ENCODE peak calls at places on chromosomes 6 and 20, in ten cellular contexts. A, T, N, B, S, F, K, X, Y and P are unnamed samples. For H3K36me3, the result is how much of the 10 kb centered on the place peaks cover.

GRCh38 chr6:26165261-26165790 is 78.1 kb downstream of the HFE start:
- DNase-seq in Y (no peak), X (peak), F (no peak), N (no peak), A (no peak), T (no peak), K (no peak), B (no peak), S (no peak), P (no peak)

GRCh38 chr6:21918081-21918480 is 324.5 kb downstream of the SOX4 start:
- DNase-seq in B (no peak), X (no peak), S (no peak), Y (no peak), K (no peak), A (no peak), F (no peak), T (peak), N (no peak), P (no peak)

GRCh38 chr6:70310063-70310694 is 7.3 kb upstream of the COL9A1 start:
- DNase-seq in Y (peak), S (no peak), A (no peak), X (no peak), T (peak), K (no peak), N (peak), F (no peak), B (no peak), P (no peak)

GRCh38 chr6:45687570-45687969 is 309.8 kb upstream of the SUPT3H start:
- DNase-seq in K (no peak), Y (no peak), T (no peak), N (peak), A (no peak), S (no peak), B (no peak), X (no peak), F (no peak), P (peak)

GRCh38 chr20:18686696-18687095 is 98.8 kb downstream of the DTD1 start:
- DNase-seq in Y (no peak), S (no peak), X (no peak), B (no peak), A (no peak), K (no peak), F (no peak), T (peak), N (no peak), P (no peak)

GRCh38 chr6:164072240-164072666 is 657.7 kb downstream of the QKI start:
- DNase-seq in F (no peak), X (no peak), T (no peak), S (no peak), N (no peak), K (no peak), B (no peak), A (no peak), Y (no peak), P (no peak)

GRCh38 chr6:88442731-88443130 is 276.6 kb upstream of the CNR1 start:
- DNase-seq in F (no peak), N (no peak), A (no peak), X (no peak), Y (no peak), S (no peak), T (no peak), B (no peak), K (no peak), P (no peak)

GRCh38 chr20:17161661-17162410 is 65.0 kb upstream of the PCSK2 start:
- DNase-seq in K (no peak), F (no peak), N (no peak), A (no peak), S (no peak), Y (no peak), T (no peak), X (no peak), B (no peak), P (no peak)

GRCh38 chr6:86147311-86147710 is 504.6 kb upstream of the SYNCRIP start:
- DNase-seq in T (no peak), S (no peak), A (no peak), B (no peak), N (no peak), K (no peak), Y (no peak), F (no peak), X (no peak), P (no peak)

GRCh38 chr20:40868568-40869223 is 159.9 kb upstream of the TOP1 start:
- DNase-seq in A (no peak), T (no peak), B (no peak), X (no peak), S (peak), K (no peak), Y (no peak), F (no peak), N (peak), P (no peak)

GRCh38 chr6:127289934-127290333 is 23.3 kb downstream of the RNF146 start:
- DNase-seq in T (no peak), K (no peak), F (no peak), Y (no peak), A (peak), X (no peak), B (no peak), N (no peak), S (no peak), P (no peak)

GRCh38 chr20:45433316-45433715 is 17.4 kb downstream of the PIGT start:
- DNase-seq in Y (peak), F (no peak), T (no peak), N (peak), A (no peak), B (peak), S (no peak), K (no peak), X (no peak), P (no peak)

GRCh38 chr6:53857318-53858094 is 62.7 kb downstream of the LRRC1 start:
- DNase-seq in F (no peak), T (peak), A (no peak), K (no peak), B (no peak), N (peak), X (no peak), Y (no peak), S (no peak), P (no peak)

GRCh38 chr6:163861627-163862026 is 447.1 kb downstream of the QKI start:
- DNase-seq in S (no peak), X (no peak), F (no peak), T (no peak), B (no peak), Y (no peak), A (no peak), K (no peak), N (no peak), P (no peak)

GRCh38 chr6:116099036-116099435 is 1.6 kb upstream of the NT5DC1 start:
- DNase-seq in B (no peak), K (no peak), F (no peak), Y (no peak), N (no peak), A (no peak), X (no peak), S (no peak), T (no peak), P (no peak)

GRCh38 chr6:7542878-7543394 is 1.5 kb downstream of the DSP start:
- DNase-seq in Y (peak), X (peak), N (peak), F (peak), B (peak), A (peak), T (peak), K (peak), S (peak), P (no peak)

GRCh38 chr6:43717822-43718221 is 30.2 kb upstream of the MRPS18A start:
- DNase-seq in T (no peak), B (peak), S (no peak), A (no peak), F (no peak), K (no peak), X (no peak), N (no peak), Y (no peak), P (no peak)

GRCh38 chr6:28220164-28221133 is 4.6 kb upstream of the ZSCAN9 start:
- DNase-seq in F (no peak), T (no peak), Y (no peak), X (no peak), S (no peak), A (no peak), B (no peak), N (peak), K (no peak), P (no peak)

GRCh38 chr6:68343901-68344300 is 291.2 kb upstream of the ADGRB3 start:
- DNase-seq in F (no peak), N (peak), B (no peak), Y (peak), K (no peak), X (no peak), T (no peak), A (no peak), S (no peak), P (no peak)

GRCh38 chr20:37680420-37680819 is 13.4 kb upstream of the CTNNBL1 start:
- DNase-seq in N (peak), K (no peak), X (no peak), B (no peak), F (no peak), S (no peak), A (no peak), Y (no peak), T (no peak), P (no peak)

GRCh38 chr20:51659491-51660050 is 108.6 kb downstream of the ATP9A start:
- DNase-seq in Y (no peak), X (no peak), K (no peak), A (no peak), B (no peak), N (no peak), T (no peak), F (no peak), S (no peak), P (no peak)

GRCh38 chr6:110703906-110704594 is 111.2 kb downstream of the CDK19 start:
- DNase-seq in N (no peak), X (no peak), T (no peak), S (no peak), K (no peak), Y (no peak), F (no peak), A (no peak), B (no peak), P (no peak)

GRCh38 chr20:2335096-2335495 is 39.3 kb downstream of the TGM3 start:
- DNase-seq in A (no peak), S (no peak), Y (no peak), X (no peak), N (no peak), K (no peak), F (no peak), T (no peak), B (no peak), P (no peak)

GRCh38 chr6:153392156-153392555 is 261.1 kb upstream of the RGS17 start:
- DNase-seq in S (no peak), A (no peak), T (no peak), B (no peak), F (no peak), N (no peak), K (no peak), Y (peak), X (no peak), P (no peak)

GRCh38 chr6:135962731-135963130 is 111.2 kb downstream of the PDE7B start:
- DNase-seq in Y (no peak), T (no peak), K (no peak), S (no peak), B (no peak), F (no peak), X (no peak), A (no peak), N (peak), P (no peak)

GRCh38 chr6:166960609-166960978 is 4.2 kb upstream of the RNASET2 start:
- DNase-seq in B (no peak), K (no peak), X (no peak), S (no peak), T (no peak), Y (no peak), A (no peak), N (no peak), F (no peak), P (no peak)

GRCh38 chr6:132357120-132357519 is 44.2 kb downstream of the MOXD1 start:
- DNase-seq in B (no peak), T (no peak), F (no peak), K (no peak), A (no peak), S (no peak), X (no peak), N (peak), Y (no peak), P (no peak)

GRCh38 chr6:160791981-160792418 is 90.0 kb downstream of the PLG start:
- DNase-seq in F (no peak), S (no peak), N (no peak), T (no peak), X (no peak), A (no peak), K (no peak), B (no peak), Y (no peak), P (no peak)

GRCh38 chr6:127737009-127737486 is 160.1 kb downstream of the C6orf58 start:
- DNase-seq in F (no peak), S (peak), Y (peak), A (peak), N (peak), B (no peak), X (no peak), K (peak), T (peak), P (no peak)

GRCh38 chr20:8389381-8390368 is 257.6 kb downstream of the PLCB1 start:
- DNase-seq in A (no peak), X (no peak), F (no peak), N (peak), K (no peak), B (no peak), S (no peak), Y (peak), T (no peak), P (no peak)

GRCh38 chr6:41355952-41356351 is 20.5 kb downstream of the NCR2 start:
- DNase-seq in T (no peak), A (peak), X (no peak), F (no peak), Y (no peak), S (no peak), K (no peak), B (no peak), N (no peak), P (peak)

GRCh38 chr6:17038316-17038715 is 63.5 kb upstream of the STMND1 start:
- DNase-seq in T (no peak), K (no peak), N (no peak), Y (no peak), X (no peak), B (no peak), F (no peak), S (no peak), A (no peak), P (no peak)

GRCh38 chr6:149860513-149860833 is 3.7 kb downstream of the LRP11 start:
- DNase-seq in X (no peak), B (no peak), N (no peak), F (no peak), K (no peak), Y (no peak), S (no peak), A (no peak), T (no peak), P (no peak)

GRCh38 chr6:149860834-149861602 is 3.1 kb downstream of the LRP11 start:
- DNase-seq in Y (no peak), B (no peak), K (no peak), S (no peak), X (no peak), A (no peak), N (no peak), F (no peak), T (no peak), P (peak)

GRCh38 chr6:149857541-149857940 is 6.6 kb downstream of the LRP11 start:
- DNase-seq in N (no peak), K (no peak), F (no peak), A (no peak), T (peak), S (no peak), X (no peak), Y (no peak), B (no peak), P (peak)

GRCh38 chr6:149859938-149860337 is 4.2 kb downstream of the LRP11 start:
- DNase-seq in F (no peak), K (no peak), T (no peak), A (no peak), X (no peak), B (no peak), Y (no peak), N (no peak), S (no peak), P (peak)

GRCh38 chr6:149859368-149859767 is 4.8 kb downstream of the LRP11 start:
- DNase-seq in F (no peak), K (no peak), N (peak), T (no peak), Y (no peak), B (no peak), S (no peak), A (no peak), X (no peak), P (peak)
- H3K36me3 ChIP-seq in F (under half), K (under half), N (under half), T (under half), Y (under half), B (under half), S (under half), A (under half), X (under half), P (under half)

GRCh38 chr6:158769696-158770446 is 49.3 kb downstream of the EZR start:
- DNase-seq in S (no peak), Y (peak), A (no peak), N (peak), B (peak), X (no peak), F (no peak), T (no peak), K (no peak), P (no peak)
- H3K36me3 ChIP-seq in S (under half), Y (under half), A (under half), N (under half), B (half or more), X (half or more), F (under half), T (half or more), K (under half), P (half or more)

GRCh38 chr20:35279533-35280174 is 1.7 kb upstream of the MMP24OS start:
- DNase-seq in T (no peak), N (no peak), X (no peak), Y (no peak), A (no peak), B (no peak), S (no peak), K (no peak), F (no peak), P (no peak)
- H3K36me3 ChIP-seq in T (under half), N (under half), X (half or more), Y (under half), A (under half), B (under half), S (under half), K (under half), F (under half), P (under half)

DNA sequence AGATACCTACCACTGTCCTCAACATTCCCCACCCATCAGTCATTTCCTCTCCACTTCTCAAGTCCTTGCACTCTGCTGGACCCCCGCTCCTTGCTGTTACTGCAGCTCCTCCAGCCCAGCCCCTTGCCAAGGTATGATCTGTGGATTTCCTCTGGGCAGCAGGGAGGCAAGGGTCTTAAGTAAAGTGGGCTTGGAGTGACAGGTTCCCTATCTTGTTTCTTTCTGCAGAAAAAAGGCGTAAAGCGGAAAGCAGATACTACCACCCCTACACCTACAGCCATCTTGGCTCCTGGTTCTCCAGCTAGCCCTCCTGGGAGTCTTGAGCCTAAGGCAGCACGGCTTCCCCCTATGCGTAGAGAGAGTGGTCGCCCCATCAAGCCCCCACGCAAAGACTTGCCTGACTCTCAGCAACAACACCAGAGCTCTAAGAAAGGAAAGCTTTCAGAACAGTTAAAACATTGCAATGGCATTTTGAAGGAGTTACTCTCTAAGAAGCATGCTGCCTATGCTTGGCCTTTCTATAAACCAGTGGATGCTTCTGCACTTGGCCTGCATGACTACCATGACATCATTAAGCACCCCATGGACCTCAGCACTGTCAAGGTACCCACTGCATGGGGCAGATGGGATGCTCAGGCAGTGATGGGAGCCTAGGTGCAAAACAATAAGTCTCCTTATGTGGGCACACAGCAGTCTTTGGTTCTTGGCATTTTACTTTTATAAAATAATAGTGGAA is 8.1 kb downstream of the BRD2 start:
- DNase-seq in A (no peak), F (no peak), K (no peak), Y (no peak), S (no peak), N (no peak), T (no peak), X (no peak), B (no peak), P (no peak)
- H3K36me3 ChIP-seq in A (half or more), F (under half), K (half or more), Y (half or more), S (under half), N (under half), T (half or more), X (half or more), B (half or more), P (half or more)

GRCh38 chr6:138416201-138416600 is 12.2 kb downstream of the HEBP2 start:
- DNase-seq in S (no peak), A (no peak), T (no peak), Y (peak), B (no peak), F (no peak), N (no peak), X (no peak), K (no peak), P (no peak)

GRCh38 chr6:138406443-138406842 is 2.4 kb downstream of the HEBP2 start:
- DNase-seq in B (no peak), N (no peak), F (no peak), X (no peak), S (no peak), A (no peak), Y (no peak), T (no peak), K (no peak), P (no peak)

GRCh38 chr6:138415125-138415524 is 11.1 kb downstream of the HEBP2 start:
- DNase-seq in K (no peak), X (no peak), N (no peak), T (no peak), S (no peak), F (no peak), A (no peak), B (peak), Y (no peak), P (no peak)

GRCh38 chr6:138410048-138410735 is 6.2 kb downstream of the HEBP2 start:
- DNase-seq in T (no peak), N (peak), A (peak), B (no peak), K (no peak), S (peak), X (no peak), F (no peak), Y (no peak), P (no peak)

DNA sequence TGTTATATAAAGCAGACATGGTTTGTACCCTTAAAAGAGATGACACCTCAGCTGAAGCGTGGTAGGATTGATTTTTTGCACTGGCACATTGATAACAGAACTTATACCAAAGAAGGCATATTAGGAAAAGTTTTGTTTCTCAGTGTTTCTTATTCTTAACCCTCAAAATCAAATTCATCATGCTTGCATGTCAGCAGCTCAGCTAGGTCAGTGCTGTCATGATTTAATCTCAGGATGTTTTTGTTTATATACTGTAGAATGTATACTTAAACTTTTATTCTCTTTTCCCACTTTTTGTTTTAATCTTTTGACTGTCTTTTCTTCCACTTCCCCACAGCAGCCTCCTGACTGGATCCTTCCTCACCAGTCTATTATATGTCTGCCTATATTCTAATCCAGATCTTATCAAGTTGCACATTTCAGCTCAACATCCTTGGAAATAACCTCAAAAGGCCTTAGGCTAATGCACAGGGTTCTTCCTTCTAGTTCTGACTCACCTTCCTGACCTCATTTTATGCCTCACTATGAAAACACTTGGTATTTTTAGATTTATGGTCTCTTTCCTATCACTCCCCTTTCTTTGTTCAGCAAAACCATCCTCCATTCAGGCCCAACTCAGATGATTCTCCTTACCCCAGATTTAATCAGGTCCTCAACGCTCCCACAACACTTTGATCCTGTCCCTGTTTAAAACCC is 7.1 kb downstream of the HEBP2 start:
- DNase-seq in S (no peak), T (no peak), N (peak), Y (no peak), X (no peak), B (no peak), A (no peak), F (no peak), K (no peak), P (no peak)
- H3K36me3 ChIP-seq in S (under half), T (under half), N (under half), Y (under half), X (half or more), B (half or more), A (under half), F (under half), K (under half), P (under half)

GRCh38 chr6:20416063-20416454 is 14.4 kb downstream of the E2F3 start:
- DNase-seq in B (no peak), K (no peak), S (no peak), N (no peak), F (no peak), A (no peak), T (no peak), X (no peak), Y (no peak), P (no peak)

GRCh38 chr6:20414711-20415110 is 13.0 kb downstream of the E2F3 start:
- DNase-seq in F (no peak), N (no peak), S (no peak), K (no peak), T (no peak), B (no peak), A (no peak), X (no peak), Y (no peak), P (no peak)

GRCh38 chr6:20413826-20414225 is 12.1 kb downstream of the E2F3 start:
- DNase-seq in N (no peak), S (no peak), T (no peak), A (no peak), B (no peak), F (no peak), X (no peak), Y (no peak), K (no peak), P (no peak)

GRCh38 chr6:20416567-20417345 is 15.1 kb downstream of the E2F3 start:
- DNase-seq in F (no peak), S (no peak), Y (no peak), X (no peak), N (no peak), K (no peak), A (no peak), T (no peak), B (no peak), P (no peak)

GRCh38 chr6:20415304-20416062 is 13.8 kb downstream of the E2F3 start:
- DNase-seq in S (no peak), T (no peak), N (no peak), A (no peak), Y (peak), K (no peak), F (no peak), B (no peak), X (no peak), P (no peak)
- H3K36me3 ChIP-seq in S (under half), T (under half), N (under half), A (under half), Y (under half), K (under half), F (under half), B (under half), X (under half), P (under half)